ENCODE peak calls at places on chromosome 2, in eight cellular contexts. K, U, H, Z, T, B, I and A are unnamed samples.

GRCh38 chr2:181106229-181106628 is 125.8 kb downstream of the UBE2E3 start:
- DNase-seq in K (no peak), U (no peak), H (no peak), Z (no peak), T (no peak), B (no peak), I (no peak), A (no peak)

GRCh38 chr2:159982270-159982669 is 80.1 kb downstream of the PLA2R1 start:
- DNase-seq in K (no peak), U (no peak), H (no peak), Z (peak; percentile 77), T (peak; percentile 83), B (no peak), I (no peak), A (no peak)

GRCh38 chr2:238970553-238971081 is 122.7 kb downstream of the TWIST2 start:
- DNase-seq in K (no peak), U (peak; percentile 68), H (no peak), Z (peak; percentile 67), T (peak; percentile 36), B (peak; percentile 80), I (no peak), A (peak; percentile 72)

GRCh38 chr2:126664234-126664633 is 8.3 kb downstream of the GYPC start:
- DNase-seq in K (no peak), U (no peak), H (no peak), Z (no peak), T (no peak), B (no peak), I (no peak), A (no peak)

GRCh38 chr2:86413296-86414085 is 27.7 kb upstream of the KDM3A start:
- DNase-seq in K (no peak), U (no peak), H (no peak), Z (no peak), T (no peak), B (no peak), I (no peak), A (no peak)

GRCh38 chr2:95052301-95052700 is 26.8 kb downstream of the MAL start:
- DNase-seq in K (no peak), U (no peak), H (no peak), Z (no peak), T (peak; percentile 93), B (no peak), I (no peak), A (peak; percentile 21)

GRCh38 chr2:184875212-184875611 is 276.9 kb downstream of the ZNF804A start:
- DNase-seq in K (no peak), U (no peak), H (no peak), Z (no peak), T (no peak), B (no peak), I (no peak), A (no peak)

GRCh38 chr2:145985517-145985916 is 1465.6 kb upstream of the ZEB2 start:
- DNase-seq in K (no peak), U (no peak), H (no peak), Z (peak; percentile 50), T (no peak), B (no peak), I (no peak), A (no peak)

GRCh38 chr2:58633576-58634365 is 392.6 kb upstream of the FANCL start:
- DNase-seq in K (no peak), U (no peak), H (no peak), Z (peak; percentile 6), T (peak; percentile 70), B (no peak), I (no peak), A (no peak)

GRCh38 chr2:66461751-66462150 is 26.8 kb downstream of the MEIS1 start:
- DNase-seq in K (no peak), U (no peak), H (no peak), Z (no peak), T (no peak), B (no peak), I (no peak), A (no peak)

GRCh38 chr2:51103205-51103604 is 71.3 kb upstream of the NRXN1 start:
- DNase-seq in K (no peak), U (peak; percentile 2), H (no peak), Z (peak; percentile 22), T (peak; percentile 5), B (peak; percentile 56), I (peak; percentile 20), A (no peak)

GRCh38 chr2:178025551-178026185 is 46.9 kb downstream of the PDE11A start:
- DNase-seq in K (no peak), U (no peak), H (no peak), Z (no peak), T (no peak), B (no peak), I (no peak), A (no peak)

GRCh38 chr2:101844055-101844635 is 146.6 kb downstream of the MAP4K4 start:
- DNase-seq in K (no peak), U (no peak), H (no peak), Z (peak; percentile 38), T (no peak), B (no peak), I (no peak), A (no peak)

GRCh38 chr2:196112408-196113039 is 43.9 kb upstream of the DNAH7 start:
- DNase-seq in K (no peak), U (no peak), H (no peak), Z (peak; percentile 85), T (peak; percentile 55), B (no peak), I (no peak), A (no peak)

GRCh38 chr2:171707752-171708151 is 20.5 kb downstream of the DYNC1I2 start:
- DNase-seq in K (no peak), U (no peak), H (no peak), Z (no peak), T (peak; percentile 6), B (no peak), I (no peak), A (no peak)

GRCh38 chr2:190094471-190094870 is 31.9 kb upstream of the MSTN start:
- DNase-seq in K (no peak), U (no peak), H (no peak), Z (no peak), T (no peak), B (no peak), I (no peak), A (no peak)

GRCh38 chr2:70607121-70607551 is 53.5 kb upstream of the TGFA start:
- DNase-seq in K (no peak), U (no peak), H (no peak), Z (no peak), T (peak; percentile 98), B (no peak), I (no peak), A (no peak)

GRCh38 chr2:671072-671471 is 6.1 kb downstream of the TMEM18 start:
- DNase-seq in K (peak; percentile 26), U (no peak), H (no peak), Z (no peak), T (no peak), B (no peak), I (no peak), A (no peak)

GRCh38 chr2:239466755-239467271 is 66.0 kb upstream of the HDAC4 start:
- DNase-seq in K (no peak), U (no peak), H (no peak), Z (no peak), T (no peak), B (no peak), I (peak; percentile 17), A (no peak)

GRCh38 chr2:102619414-102620319 is at the start of gene SLC9A2:
- DNase-seq in K (peak; percentile 71), U (peak; percentile 31), H (no peak), Z (peak; percentile 5), T (peak; percentile 40), B (peak; percentile 69), I (no peak), A (peak; percentile 85)

GRCh38 chr2:191220671-191221070 is 24.5 kb upstream of the MYO1B start:
- DNase-seq in K (no peak), U (no peak), H (no peak), Z (no peak), T (no peak), B (no peak), I (no peak), A (no peak)

GRCh38 chr2:205563646-205564045 is 118.7 kb upstream of the NRP2 start:
- DNase-seq in K (no peak), U (no peak), H (no peak), Z (peak; percentile 22), T (no peak), B (peak; percentile 81), I (no peak), A (no peak)
- TF ChIP-seq CTCF in K (no peak), U (peak; percentile 52), H (no peak), Z (peak; percentile 39), T (peak; percentile 41), B (peak; percentile 88), I (peak; percentile 43), A (peak; percentile 65)

GRCh38 chr2:47539228-47539627 is 136.3 kb downstream of the MSH2 start:
- DNase-seq in K (no peak), U (no peak), H (no peak), Z (no peak), T (no peak), B (no peak), I (no peak), A (no peak)

GRCh38 chr2:47535991-47536390 is 133.0 kb downstream of the MSH2 start:
- DNase-seq in K (no peak), U (no peak), H (no peak), Z (no peak), T (no peak), B (no peak), I (no peak), A (no peak)

GRCh38 chr2:47534179-47534919 is 131.4 kb downstream of the MSH2 start:
- DNase-seq in K (no peak), U (no peak), H (no peak), Z (peak; percentile 67), T (peak; percentile 74), B (no peak), I (no peak), A (no peak)

GRCh38 chr2:47535073-47535472 is 132.1 kb downstream of the MSH2 start:
- DNase-seq in K (no peak), U (no peak), H (no peak), Z (no peak), T (no peak), B (no peak), I (no peak), A (no peak)

DNA sequence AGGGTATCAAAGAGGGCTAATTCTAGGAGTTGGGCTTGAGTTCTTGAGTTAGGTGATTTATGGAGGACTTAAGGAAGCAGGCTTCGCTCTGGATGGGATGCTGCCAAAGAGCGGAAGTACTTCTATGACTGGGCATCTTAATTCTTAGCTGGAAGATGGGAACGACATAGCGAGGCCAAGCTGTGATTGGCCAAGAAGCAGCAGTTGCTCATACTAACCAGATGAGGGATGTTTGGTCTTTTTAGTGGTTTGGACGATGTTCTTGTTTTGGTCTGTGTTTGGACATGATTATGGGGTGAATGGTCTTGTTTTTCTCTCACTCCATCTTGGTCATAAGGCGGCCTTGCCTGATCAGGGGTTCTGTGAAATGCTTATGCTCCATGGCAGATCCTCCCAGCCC is 133.7 kb downstream of the MSH2 start:
- DNase-seq in K (no peak), U (no peak), H (no peak), Z (no peak), T (no peak), B (no peak), I (no peak), A (no peak)
- TF ChIP-seq CTCF in K (no peak), U (no peak), H (no peak), Z (no peak), T (no peak), B (no peak), I (no peak), A (no peak)

GRCh38 chr2:232339121-232340081 is 39.1 kb upstream of the ALPP start:
- DNase-seq in K (no peak), U (no peak), H (no peak), Z (no peak), T (no peak), B (peak; percentile 76), I (peak; percentile 15), A (peak; percentile 79)
- TF ChIP-seq CTCF in K (no peak), U (peak; percentile 24), H (no peak), Z (peak; percentile 14), T (no peak), B (peak; percentile 51), I (peak; percentile 6), A (peak; percentile 39)

GRCh38 chr2:222483513-222484039 is 59.2 kb downstream of the SGPP2 start:
- DNase-seq in K (no peak), U (no peak), H (no peak), Z (no peak), T (no peak), B (no peak), I (no peak), A (no peak)
- TF ChIP-seq CTCF in K (no peak), U (no peak), H (no peak), Z (no peak), T (no peak), B (no peak), I (no peak), A (no peak)